ENCODE peak calls at places on chromosomes 16 and 17, in six cellular contexts. Y is foreskin fibroblast; X is HL-60; U is HFF-Myc; S is PC-9; L is activated CD4-positive, CD25-positive, alpha-beta regulatory T cell treated with anti-CD3 and anti-CD28 coated beads, Interleukin-2, amount 50 U/mL, for 16 hours. F is an unnamed sample.

GRCh38 chr16:52466998-52467397 is 79.9 kb downstream of the TOX3 start:
- DNase-seq in Y (no peak), X (no peak), U (no peak), S (no peak), L (no peak), F (no peak)

GRCh38 chr16:35480361-35480760 is 2020.9 kb downstream of the TP53TG3F start:
- DNase-seq in Y (no peak), X (no peak), U (no peak), S (no peak), L (no peak), F (no peak)

GRCh38 chr17:66964083-66964771 is at the start of gene CACNG4:
- DNase-seq in Y (no peak), X (no peak), U (no peak), S (peak), L (no peak), F (no peak)

GRCh38 chr17:43418441-43419374 is 19.9 kb downstream of the ARL4D start:
- DNase-seq in Y (peak), X (peak), U (peak), S (peak), L (no peak), F (peak)

GRCh38 chr17:83203472-83204221 is 124.2 kb downstream of the METRNL start:
- DNase-seq in Y (no peak), X (no peak), U (no peak), S (no peak), L (no peak), F (peak)

GRCh38 chr17:39564201-39564828 is 43.4 kb downstream of the NEUROD2 start:
- DNase-seq in Y (no peak), X (no peak), U (no peak), S (no peak), L (no peak), F (no peak)

GRCh38 chr16:1310832-1311200 is 1.4 kb downstream of the UBE2I start:
- DNase-seq in Y (peak), X (peak), U (no peak), S (no peak), L (no peak), F (no peak)

GRCh38 chr17:28549274-28550132 is 2.9 kb downstream of the UNC119 start:
- DNase-seq in Y (no peak), X (peak), U (no peak), S (no peak), L (no peak), F (no peak)

F was measured in left cardiac atrium.